ENCODE peak calls at places on chromosome 3, in nine cellular contexts. N, G, O, R, C, P, V, L and U are unnamed samples.

GRCh38 chr3:172726370-172726769 is 15.5 kb upstream of the NCEH1 start:
- DNase-seq in N (no peak), G (no peak), O (no peak), R (no peak), C (no peak), P (no peak), V (no peak), L (no peak), U (no peak)

GRCh38 chr3:71944482-71944881 is 159.5 kb upstream of the PROK2 start:
- DNase-seq in N (no peak), G (no peak), O (no peak), R (no peak), C (no peak), P (no peak), V (no peak), L (no peak), U (no peak)

GRCh38 chr3:167882057-167882667 is 146.6 kb downstream of the SERPINI1 start:
- DNase-seq in N (no peak), G (peak), O (no peak), R (peak), C (peak), P (no peak), V (peak), L (peak), U (no peak)

GRCh38 chr3:119776304-119776703 is 5.6 kb upstream of the NR1I2 start:
- DNase-seq in N (no peak), G (no peak), O (no peak), R (no peak), C (no peak), P (no peak), V (no peak), L (no peak), U (no peak)

GRCh38 chr3:69322110-69322509 is 63.8 kb downstream of the FRMD4B start:
- DNase-seq in N (no peak), G (no peak), O (no peak), R (no peak), C (no peak), P (no peak), V (no peak), L (no peak), U (no peak)

GRCh38 chr3:49600781-49601180 is 46.5 kb downstream of the BSN start:
- DNase-seq in N (no peak), G (no peak), O (no peak), R (no peak), C (peak), P (no peak), V (no peak), L (no peak), U (no peak)

GRCh38 chr3:152477422-152477821 is 208.7 kb downstream of the MBNL1 start:
- DNase-seq in N (no peak), G (no peak), O (no peak), R (no peak), C (no peak), P (no peak), V (no peak), L (no peak), U (no peak)

GRCh38 chr3:29286841-29287240 is 6.0 kb downstream of the RBMS3 start:
- DNase-seq in N (no peak), G (no peak), O (no peak), R (no peak), C (peak), P (no peak), V (no peak), L (no peak), U (no peak)

GRCh38 chr3:8443829-8444791 is 57.5 kb upstream of the LMCD1 start:
- DNase-seq in N (no peak), G (peak), O (peak), R (peak), C (peak), P (peak), V (peak), L (peak), U (peak)

GRCh38 chr3:134543113-134543512 is 57.3 kb downstream of the CEP63 start:
- DNase-seq in N (no peak), G (no peak), O (no peak), R (no peak), C (no peak), P (no peak), V (no peak), L (no peak), U (no peak)

GRCh38 chr3:8882171-8882593 is 81.1 kb downstream of the RAD18 start:
- DNase-seq in N (no peak), G (no peak), O (no peak), R (no peak), C (no peak), P (no peak), V (no peak), L (no peak), U (no peak)

GRCh38 chr3:175585898-175586297 is 726.8 kb downstream of the NAALADL2 start:
- DNase-seq in N (no peak), G (no peak), O (no peak), R (no peak), C (peak), P (no peak), V (no peak), L (peak), U (no peak)

GRCh38 chr3:24185738-24186384 is 240.8 kb downstream of the NR1D2 start:
- DNase-seq in N (no peak), G (peak), O (peak), R (peak), C (peak), P (peak), V (peak), L (peak), U (peak)

GRCh38 chr3:110157221-110157620 is 819.9 kb upstream of the DPPA4 start:
- DNase-seq in N (no peak), G (no peak), O (no peak), R (no peak), C (no peak), P (no peak), V (no peak), L (no peak), U (no peak)
- TF ChIP-seq CTCF in N (no peak), G (no peak), O (no peak), R (no peak), C (no peak), P (no peak), V (no peak), L (no peak), U (no peak)

GRCh38 chr3:112860898-112861297 is 14.2 kb upstream of the CD200R1L start:
- DNase-seq in N (no peak), G (no peak), O (no peak), R (no peak), C (no peak), P (no peak), V (no peak), L (no peak), U (no peak)

GRCh38 chr3:112856537-112856936 is 9.9 kb upstream of the CD200R1L start:
- DNase-seq in N (no peak), G (no peak), O (no peak), R (no peak), C (no peak), P (no peak), V (peak), L (no peak), U (no peak)

GRCh38 chr3:112858410-112859069 is 11.9 kb upstream of the CD200R1L start:
- DNase-seq in N (no peak), G (no peak), O (no peak), R (no peak), C (no peak), P (no peak), V (no peak), L (no peak), U (no peak)

GRCh38 chr3:112855883-112856282 is 9.2 kb upstream of the CD200R1L start:
- DNase-seq in N (no peak), G (no peak), O (no peak), R (no peak), C (no peak), P (no peak), V (peak), L (no peak), U (no peak)

DNA sequence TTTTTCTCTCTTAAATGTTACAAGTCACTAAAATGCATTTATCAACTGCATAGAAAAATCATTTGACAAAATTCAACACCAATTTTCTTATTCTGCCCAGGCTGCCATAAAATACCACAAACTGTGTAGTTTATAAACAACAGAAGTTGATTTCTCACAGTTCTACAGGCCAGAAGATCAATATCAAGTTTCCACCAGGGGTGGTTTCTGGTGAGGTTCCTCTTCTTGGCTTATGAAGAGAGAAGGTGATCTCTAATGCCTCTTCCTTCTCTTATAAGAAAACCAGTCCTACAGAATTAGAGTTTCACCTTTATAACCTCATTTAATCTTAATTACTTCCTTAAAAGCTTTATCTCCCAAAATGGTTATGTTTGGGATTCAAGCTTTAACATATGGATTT is 10.9 kb upstream of the CD200R1L start:
- DNase-seq in N (no peak), G (no peak), O (no peak), R (no peak), C (no peak), P (no peak), V (no peak), L (no peak), U (no peak)
- TF ChIP-seq CTCF in N (no peak), G (no peak), O (no peak), R (no peak), C (no peak), P (no peak), V (no peak), L (no peak), U (no peak)

GRCh38 chr3:65411367-65411766 is 627.4 kb downstream of the MAGI1 start:
- DNase-seq in N (no peak), G (no peak), O (no peak), R (no peak), C (no peak), P (no peak), V (no peak), L (no peak), U (no peak)

GRCh38 chr3:65408531-65409181 is 630.1 kb downstream of the MAGI1 start:
- DNase-seq in N (no peak), G (no peak), O (no peak), R (no peak), C (no peak), P (no peak), V (no peak), L (no peak), U (no peak)

DNA sequence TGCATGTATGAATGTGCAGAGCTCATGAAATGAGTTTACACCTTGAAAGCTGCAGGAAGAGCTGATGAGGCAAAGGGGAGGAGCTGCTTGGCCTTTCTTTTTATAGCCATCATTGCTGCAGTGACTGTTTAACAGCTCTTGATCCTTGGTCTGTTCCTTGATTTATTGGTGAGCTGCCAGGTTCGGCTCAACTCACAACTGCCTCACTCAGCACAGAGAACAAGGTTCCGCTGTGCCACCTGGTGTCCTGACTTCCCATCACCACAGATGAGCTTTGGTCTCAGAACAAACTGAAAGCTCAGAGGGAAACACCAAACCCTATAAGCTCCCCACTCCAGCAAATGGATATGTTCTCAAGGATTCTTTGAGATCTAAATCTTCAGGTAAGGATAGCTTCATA is 626.1 kb downstream of the MAGI1 start:
- DNase-seq in N (no peak), G (peak), O (peak), R (no peak), C (no peak), P (peak), V (no peak), L (no peak), U (peak)
- TF ChIP-seq CTCF in N (no peak), G (peak), O (no peak), R (no peak), C (no peak), P (peak), V (no peak), L (no peak), U (peak)

DNA sequence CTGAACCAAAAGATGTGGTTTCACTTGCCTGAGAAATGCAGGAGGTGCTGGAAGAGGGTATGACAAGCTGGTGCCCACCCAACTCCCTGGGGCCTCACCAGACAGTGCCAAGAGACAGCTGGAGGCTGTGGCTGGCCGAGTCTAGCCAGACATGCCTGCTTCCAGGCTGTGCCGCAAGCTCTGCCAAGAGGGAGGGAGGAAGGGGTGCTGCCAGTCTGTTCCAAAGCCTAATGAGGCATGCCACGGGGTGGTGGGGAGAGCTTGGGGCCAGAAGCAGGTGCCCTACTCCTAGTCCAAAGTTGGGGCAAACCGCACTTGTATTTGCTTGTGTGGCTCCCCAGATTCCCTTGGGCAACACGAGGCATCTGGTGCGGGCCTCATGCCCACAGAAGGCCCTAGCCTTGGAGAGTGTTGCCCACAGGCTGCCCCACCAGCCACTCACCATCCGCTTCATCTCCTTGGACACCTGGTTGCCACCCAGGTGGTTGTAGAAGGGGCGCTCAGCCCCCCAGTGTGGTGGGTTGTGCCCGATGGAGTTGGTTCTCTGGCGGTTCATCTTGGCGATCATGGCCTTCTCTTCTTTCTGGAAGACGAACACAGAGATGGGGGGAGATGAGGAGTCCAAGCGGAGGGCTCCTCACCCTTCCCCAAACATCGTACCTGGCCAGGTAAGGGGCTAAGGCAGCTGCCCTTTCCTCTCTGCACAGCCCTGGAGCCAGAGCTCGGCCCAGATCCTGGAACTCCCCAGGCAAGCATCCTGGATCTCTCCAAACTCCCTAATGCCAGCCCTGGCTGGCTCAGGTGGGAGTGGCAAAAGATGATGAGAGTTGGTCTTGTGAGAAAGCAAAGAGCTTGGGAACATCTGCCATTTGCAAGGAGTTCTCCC is 123.4 kb downstream of the SEC22A start:
- DNase-seq in N (no peak), G (no peak), O (no peak), R (no peak), C (no peak), P (no peak), V (no peak), L (no peak), U (no peak)
- TF ChIP-seq CTCF in N (no peak), G (no peak), O (no peak), R (no peak), C (no peak), P (no peak), V (no peak), L (no peak), U (no peak)

GRCh38 chr3:142846779-142847577 is 41.9 kb downstream of the PCOLCE2 start:
- DNase-seq in N (no peak), G (no peak), O (no peak), R (no peak), C (no peak), P (no peak), V (no peak), L (no peak), U (no peak)

GRCh38 chr3:142849148-142849547 is 39.7 kb downstream of the PCOLCE2 start:
- DNase-seq in N (no peak), G (no peak), O (no peak), R (no peak), C (no peak), P (no peak), V (no peak), L (no peak), U (no peak)

GRCh38 chr3:142844339-142844977 is 44.4 kb downstream of the PCOLCE2 start:
- DNase-seq in N (no peak), G (peak), O (no peak), R (peak), C (peak), P (no peak), V (peak), L (no peak), U (no peak)
- TF ChIP-seq CTCF in N (peak), G (peak), O (no peak), R (peak), C (peak), P (no peak), V (peak), L (peak), U (peak)

GRCh38 chr3:32154180-32154579 is 47.8 kb downstream of the GPD1L start:
- DNase-seq in N (no peak), G (peak), O (no peak), R (no peak), C (no peak), P (no peak), V (no peak), L (no peak), U (no peak)
- TF ChIP-seq CTCF in N (no peak), G (peak), O (no peak), R (peak), C (peak), P (no peak), V (peak), L (peak), U (peak)

GRCh38 chr3:57597973-57598351 is 818 bp upstream of the ARF4 start:
- DNase-seq in N (peak), G (no peak), O (no peak), R (no peak), C (peak), P (no peak), V (no peak), L (no peak), U (no peak)

GRCh38 chr3:57600195-57600594 is 3.1 kb upstream of the ARF4 start:
- DNase-seq in N (no peak), G (no peak), O (no peak), R (no peak), C (no peak), P (no peak), V (no peak), L (no peak), U (no peak)

GRCh38 chr3:57594576-57594975 is 2.6 kb downstream of the ARF4 start:
- DNase-seq in N (no peak), G (no peak), O (no peak), R (no peak), C (no peak), P (no peak), V (no peak), L (no peak), U (no peak)

GRCh38 chr3:57596495-57597239 is 477 bp downstream of the ARF4 start:
- DNase-seq in N (peak), G (peak), O (peak), R (peak), C (peak), P (peak), V (peak), L (peak), U (peak)

DNA sequence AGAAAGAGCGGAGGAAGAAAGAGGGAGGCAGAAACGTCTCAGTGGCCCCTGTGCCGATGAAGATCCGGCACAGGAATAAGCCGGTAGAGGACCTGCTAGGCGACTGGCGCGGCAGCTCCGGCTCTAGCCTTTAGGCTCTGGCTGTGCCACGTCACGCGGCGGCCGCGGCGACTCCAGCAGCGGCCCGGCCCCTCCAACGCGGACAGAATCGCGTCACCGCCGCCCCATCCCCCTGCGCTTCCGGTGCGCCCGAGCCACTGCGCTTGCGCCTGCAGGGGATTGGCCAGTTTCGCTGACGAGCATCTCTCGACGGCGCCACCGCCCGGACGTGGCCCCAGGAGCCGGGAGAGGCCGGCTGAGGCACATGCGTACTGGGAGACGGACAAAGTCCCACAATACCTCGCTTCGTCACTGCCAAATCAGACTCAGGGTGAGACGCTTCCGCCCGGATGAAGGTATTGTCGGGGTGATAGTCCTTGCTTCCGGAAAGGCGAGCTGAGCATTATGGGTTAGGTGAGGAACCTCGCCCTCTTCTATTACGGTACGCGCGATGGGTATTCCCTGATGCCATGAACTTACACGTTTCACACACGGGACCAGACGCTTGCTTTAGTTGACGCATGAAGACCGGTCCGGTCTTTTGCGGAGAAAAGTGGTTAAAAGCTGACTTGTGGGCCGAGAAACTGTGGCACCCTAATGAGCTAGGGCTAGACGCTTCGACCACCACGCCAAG is at the start of gene ARF4:
- DNase-seq in N (peak), G (peak), O (peak), R (peak), C (peak), P (peak), V (peak), L (peak), U (peak)
- TF ChIP-seq CTCF in N (peak), G (peak), O (no peak), R (no peak), C (peak), P (peak), V (no peak), L (peak), U (no peak)